ENCODE peak calls at places on chromosomes 13 and 19, in five cellular contexts. A, P, H, V and N are unnamed samples.

GRCh38 chr19:279656-280055 is 11.5 kb downstream of the PLPP2 start:
- DNase-seq in A (no peak), P (no peak), H (no peak), V (no peak), N (no peak)

GRCh38 chr19:33624586-33625153 is 2.9 kb downstream of the CHST8 start:
- DNase-seq in A (no peak), P (no peak), H (no peak), V (no peak), N (no peak)

GRCh38 chr13:27960362-27961226 is 8.5 kb downstream of the CDX2 start:
- DNase-seq in A (peak; percentile 93), P (no peak), H (no peak), V (no peak), N (peak; percentile 75)

GRCh38 chr19:1411255-1412191 is 4.1 kb downstream of the DAZAP1 start:
- DNase-seq in A (peak; percentile 78), P (no peak), H (no peak), V (peak; percentile 61), N (peak; percentile 70)

GRCh38 chr19:13790354-13790753 is 4.9 kb upstream of the ZSWIM4 start:
- DNase-seq in A (no peak), P (no peak), H (no peak), V (no peak), N (no peak)

GRCh38 chr13:113088691-113089020 is 16.9 kb upstream of the F7 start:
- DNase-seq in A (no peak), P (no peak), H (no peak), V (peak; percentile 7), N (peak; percentile 5)

GRCh38 chr13:35157143-35157755 is 215.2 kb downstream of the NBEA start:
- DNase-seq in A (no peak), P (no peak), H (no peak), V (peak; percentile 51), N (no peak)

GRCh38 chr13:111658150-111659100 is 338.0 kb downstream of the TEX29 start:
- DNase-seq in A (peak; percentile 58), P (no peak), H (no peak), V (no peak), N (peak; percentile 74)

GRCh38 chr19:9406798-9407352 is 28.5 kb downstream of the ZNF266 start:
- DNase-seq in A (peak; percentile 52), P (peak; percentile 43), H (peak; percentile 83), V (peak; percentile 97), N (no peak)

GRCh38 chr19:52748336-52748950 is 13.6 kb upstream of the ZNF611 start:
- DNase-seq in A (no peak), P (no peak), H (no peak), V (no peak), N (no peak)

GRCh38 chr13:33490461-33491327 is 205.1 kb upstream of the STARD13 start:
- DNase-seq in A (peak; percentile 4), P (no peak), H (no peak), V (no peak), N (peak; percentile 34)

GRCh38 chr19:37079238-37079637 is 1.0 kb downstream of the ZNF420 start:
- DNase-seq in A (no peak), P (no peak), H (no peak), V (no peak), N (no peak)
- TF ChIP-seq CTCF in A (no peak), P (no peak), H (no peak), V (no peak), N (no peak)

GRCh38 chr13:100674848-100675659 is 459 bp upstream of the TMTC4 start:
- DNase-seq in A (peak; percentile 100), P (peak; percentile 75), H (peak; percentile 100), V (peak; percentile 99), N (peak; percentile 100)
- TF ChIP-seq CTCF in A (peak; percentile 48), P (peak; percentile 45), H (no peak), V (peak; percentile 36), N (peak; percentile 28)

GRCh38 chr13:24746618-24747247 is 17.2 kb upstream of the RNF17 start:
- DNase-seq in A (peak; percentile 84), P (no peak), H (no peak), V (no peak), N (peak; percentile 81)
- TF ChIP-seq CTCF in A (no peak), P (peak; percentile 14), H (no peak), V (no peak), N (peak; percentile 33)

DNA sequence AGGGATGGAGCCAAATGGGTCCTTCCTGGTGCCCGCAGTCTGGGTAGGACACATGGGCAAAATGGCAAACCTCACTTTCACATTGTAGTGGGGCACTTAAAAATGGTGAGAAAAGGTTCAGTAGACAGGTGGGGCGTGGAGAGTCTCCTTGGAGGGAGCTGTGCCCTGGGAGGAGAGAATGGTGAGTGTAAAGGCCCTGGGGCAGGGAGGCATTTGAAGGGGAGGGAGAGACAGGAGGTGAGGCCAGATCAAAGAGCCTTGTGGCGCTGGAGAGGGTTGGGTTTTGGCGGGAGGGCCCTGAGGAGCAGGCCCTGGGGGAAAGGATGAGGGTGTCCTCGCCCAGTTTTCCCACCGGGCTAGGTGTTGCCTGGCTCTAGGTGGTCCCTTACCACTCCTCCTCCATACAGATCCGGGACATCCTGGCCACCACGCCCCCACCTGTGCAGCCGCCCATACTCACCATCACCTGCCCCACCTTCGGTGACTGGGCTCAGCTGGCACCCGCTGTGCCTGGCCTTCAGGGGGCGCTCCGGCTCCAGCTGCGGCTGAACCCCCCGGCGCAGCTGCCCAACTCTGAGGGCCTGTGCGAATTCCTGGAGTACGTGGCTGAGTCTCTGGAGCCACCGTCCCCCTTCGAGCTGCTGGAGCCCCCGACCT is 6.3 kb downstream of the MAP1S start:
- DNase-seq in A (no peak), P (no peak), H (no peak), V (peak; percentile 46), N (peak; percentile 53)
- TF ChIP-seq CTCF in A (no peak), P (peak; percentile 45), H (no peak), V (peak; percentile 50), N (peak; percentile 53)

DNA sequence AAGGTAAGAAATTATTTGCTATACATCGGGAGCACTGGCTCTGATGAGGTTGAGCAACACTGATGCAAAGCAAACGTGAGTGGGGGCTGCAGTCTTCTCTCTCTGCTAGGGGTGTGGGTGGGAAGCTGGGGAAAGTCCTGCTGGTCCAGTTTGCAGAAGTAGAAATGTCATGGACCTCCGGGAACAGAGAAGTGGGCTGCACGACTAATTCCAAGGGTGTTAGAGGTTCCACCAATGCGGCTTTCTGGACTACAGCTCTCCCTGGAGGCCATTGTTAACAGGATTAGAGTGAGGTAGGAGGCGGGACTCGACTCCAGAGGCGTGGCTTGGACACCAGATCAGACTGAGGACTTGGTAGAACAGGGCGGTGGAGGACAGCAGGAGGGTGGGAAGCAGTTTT is 5.7 kb upstream of the FBXO27 start:
- DNase-seq in A (no peak), P (no peak), H (no peak), V (peak; percentile 63), N (peak; percentile 32)
- TF ChIP-seq CTCF in A (no peak), P (peak; percentile 35), H (no peak), V (no peak), N (no peak)

GRCh38 chr13:51583875-51584730 is at the start of gene WDFY2:
- DNase-seq in A (peak; percentile 100), P (peak; percentile 100), H (peak; percentile 100), V (peak; percentile 100), N (peak; percentile 99)
- TF ChIP-seq CTCF in A (peak; percentile 54), P (no peak), H (peak; percentile 9), V (no peak), N (no peak)

GRCh38 chr19:46407891-46408426 is 5.4 kb downstream of the CCDC8 start:
- DNase-seq in A (no peak), P (no peak), H (no peak), V (no peak), N (no peak)

GRCh38 chr19:46408611-46409039 is 4.7 kb downstream of the CCDC8 start:
- DNase-seq in A (peak; percentile 77), P (no peak), H (peak; percentile 80), V (no peak), N (peak; percentile 58)

GRCh38 chr19:46410205-46411087 is 2.9 kb downstream of the CCDC8 start:
- DNase-seq in A (no peak), P (no peak), H (no peak), V (no peak), N (no peak)

GRCh38 chr19:46411088-46412033 is 2.0 kb downstream of the CCDC8 start:
- DNase-seq in A (no peak), P (no peak), H (peak; percentile 50), V (no peak), N (no peak)

DNA sequence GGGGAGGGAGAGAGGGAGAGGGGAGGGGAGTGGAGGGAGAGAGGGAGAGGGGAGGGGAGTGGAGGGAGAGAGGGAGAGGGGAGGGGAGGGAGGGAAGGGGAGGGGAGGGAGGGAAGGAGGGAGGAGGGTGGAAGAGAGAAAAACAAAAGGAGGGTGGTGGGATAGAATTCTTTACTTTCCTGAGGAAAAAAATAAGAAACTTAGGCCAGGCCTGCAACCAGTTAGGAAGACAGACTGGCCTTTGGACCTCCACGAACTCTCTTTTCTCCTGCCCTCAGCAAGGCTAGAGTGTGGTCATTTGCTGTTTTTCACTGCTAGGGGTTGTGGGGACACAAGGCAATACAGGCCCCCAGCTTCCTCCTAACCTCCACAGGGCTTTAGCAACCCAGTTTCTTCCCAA is 4.2 kb downstream of the CCDC8 start:
- DNase-seq in A (no peak), P (no peak), H (no peak), V (no peak), N (no peak)
- TF ChIP-seq CTCF in A (no peak), P (no peak), H (no peak), V (no peak), N (no peak)

GRCh38 chr13:102273111-102273510 is 128.7 kb downstream of the FGF14 start:
- DNase-seq in A (no peak), P (no peak), H (no peak), V (no peak), N (no peak)

GRCh38 chr13:102280366-102280765 is 121.5 kb downstream of the FGF14 start:
- DNase-seq in A (no peak), P (no peak), H (no peak), V (no peak), N (no peak)

GRCh38 chr13:102276479-102276878 is 125.4 kb downstream of the FGF14 start:
- DNase-seq in A (no peak), P (no peak), H (no peak), V (no peak), N (no peak)

GRCh38 chr13:102277286-102277685 is 124.6 kb downstream of the FGF14 start:
- DNase-seq in A (peak; percentile 33), P (no peak), H (no peak), V (peak; percentile 38), N (no peak)
- TF ChIP-seq CTCF in A (no peak), P (no peak), H (no peak), V (no peak), N (no peak)

DNA sequence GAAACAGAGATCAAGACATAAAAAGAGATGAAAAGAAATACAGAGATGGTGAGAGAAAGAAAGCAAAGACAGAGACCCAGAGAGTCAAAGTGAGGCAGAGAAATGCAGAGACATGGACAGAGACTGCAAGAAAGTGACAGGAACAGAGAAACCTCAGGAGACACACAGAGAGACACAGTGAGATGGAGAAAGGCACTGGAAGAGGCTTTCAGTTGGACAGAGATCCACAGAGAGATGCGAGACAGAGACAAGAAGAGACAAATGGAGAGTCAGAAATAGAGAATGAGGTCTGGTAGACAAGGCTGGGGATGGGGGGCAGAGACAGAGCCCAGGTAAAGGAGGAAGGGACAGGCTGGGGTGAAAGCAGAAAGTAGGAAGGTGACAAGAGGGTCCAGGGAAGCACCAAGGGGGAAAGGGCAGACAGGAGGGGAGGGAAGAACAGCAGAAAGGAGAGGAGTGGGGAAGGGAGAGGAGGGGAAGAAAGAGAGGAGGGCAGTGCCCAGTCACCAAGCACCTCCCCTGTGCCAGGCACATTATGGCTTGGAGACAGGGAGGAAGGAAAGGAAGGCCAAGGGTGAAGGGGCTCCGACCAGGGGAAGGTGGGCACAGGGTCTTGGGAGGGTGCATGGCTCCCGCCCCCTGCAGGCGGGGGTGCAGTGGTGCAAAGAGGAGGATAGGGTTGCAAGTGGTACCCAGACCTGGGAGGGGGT is 38.5 kb downstream of the DEDD2 start:
- DNase-seq in A (no peak), P (no peak), H (no peak), V (peak; percentile 58), N (peak; percentile 76)
- TF ChIP-seq CTCF in A (no peak), P (peak; percentile 52), H (no peak), V (peak; percentile 60), N (peak; percentile 77)